ENCODE peak calls at places on chromosomes 3 and 15, in four cellular contexts. One of them, this sample, is unnamed. For H3K4me1, the result is how much of the 10 kb centered on the place peaks cover.

GRCh38 chr3:45412731-45413130 is 24.4 kb downstream of the LARS2 start:
- DNase-seq in OCI-LY7: no peak
- DNase-seq in HCT116: no peak
- DNase-seq in prostate gland: no peak
- DNase-seq in this sample: no peak

GRCh38 chr15:45454825-45455224 is 67.7 kb downstream of the SLC30A4 start:
- DNase-seq in OCI-LY7: peak
- DNase-seq in HCT116: peak
- DNase-seq in prostate gland: peak
- DNase-seq in this sample: peak

GRCh38 chr3:99720985-99721632 is 82.7 kb downstream of the COL8A1 start:
- DNase-seq in prostate gland: no peak
- DNase-seq in OCI-LY7: no peak
- DNase-seq in HCT116: no peak
- DNase-seq in this sample: peak

GRCh38 chr15:23823508-23823907 is 136.4 kb upstream of the NDN start:
- DNase-seq in OCI-LY7: no peak
- DNase-seq in HCT116: no peak
- DNase-seq in prostate gland: no peak
- DNase-seq in this sample: no peak

GRCh38 chr3:66350601-66351000 is 129.8 kb downstream of the SLC25A26 start:
- DNase-seq in HCT116: no peak
- DNase-seq in prostate gland: no peak
- DNase-seq in OCI-LY7: no peak
- DNase-seq in this sample: no peak

GRCh38 chr3:73068419-73068818 is 7.0 kb downstream of the EBLN2 start:
- DNase-seq in OCI-LY7: no peak
- DNase-seq in HCT116: no peak
- DNase-seq in prostate gland: no peak
- DNase-seq in this sample: no peak

GRCh38 chr3:113142476-113142875 is 68.9 kb upstream of the BOC start:
- DNase-seq in HCT116: no peak
- DNase-seq in prostate gland: no peak
- DNase-seq in OCI-LY7: no peak
- DNase-seq in this sample: no peak

GRCh38 chr15:44132057-44132456 is 63.0 kb downstream of the FRMD5 start:
- DNase-seq in prostate gland: no peak
- DNase-seq in HCT116: no peak
- DNase-seq in OCI-LY7: no peak
- DNase-seq in this sample: no peak

GRCh38 chr3:188407158-188407880 is 253.4 kb downstream of the LPP start:
- DNase-seq in HCT116: no peak
- DNase-seq in prostate gland: no peak
- DNase-seq in OCI-LY7: no peak
- DNase-seq in this sample: no peak

GRCh38 chr15:40867200-40867599 is 6.8 kb downstream of the RHOV start:
- DNase-seq in prostate gland: no peak
- DNase-seq in HCT116: no peak
- DNase-seq in OCI-LY7: no peak
- DNase-seq in this sample: no peak

GRCh38 chr15:58952751-58953150 is 19.3 kb upstream of the SLTM start:
- DNase-seq in OCI-LY7: no peak
- DNase-seq in prostate gland: no peak
- DNase-seq in HCT116: no peak
- DNase-seq in this sample: no peak

GRCh38 chr15:58951388-58952060 is 18.0 kb upstream of the SLTM start:
- DNase-seq in HCT116: peak
- DNase-seq in OCI-LY7: no peak
- DNase-seq in prostate gland: peak
- DNase-seq in this sample: no peak

DNA sequence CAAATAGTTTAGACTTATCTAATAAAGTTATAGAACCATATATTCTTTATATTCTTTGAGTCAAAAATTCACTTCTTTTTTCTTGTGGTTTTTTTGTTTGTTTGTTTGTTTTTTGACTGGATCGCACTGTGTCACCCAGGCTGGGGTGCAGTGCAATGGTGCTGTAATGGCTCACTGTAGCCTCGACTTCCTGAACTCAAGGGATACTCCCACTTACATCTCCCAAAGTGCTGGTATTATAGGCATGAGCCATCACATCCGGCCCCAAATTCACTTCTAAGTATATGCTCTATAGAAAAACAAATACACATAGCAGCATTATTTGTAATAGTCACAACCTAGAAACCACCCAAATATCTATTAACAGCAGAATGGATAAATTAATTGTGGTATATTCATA is 13.7 kb upstream of the SLTM start:
- DNase-seq in prostate gland: no peak
- DNase-seq in OCI-LY7: no peak
- DNase-seq in HCT116: no peak
- DNase-seq in this sample: no peak
- H3K4me1 ChIP-seq in prostate gland: under half
- H3K4me1 ChIP-seq in OCI-LY7: under half
- H3K4me1 ChIP-seq in HCT116: under half
- H3K4me1 ChIP-seq in this sample: under half

GRCh38 chr3:185715091-185715490 is 109.8 kb downstream of the IGF2BP2 start:
- DNase-seq in prostate gland: peak
- DNase-seq in OCI-LY7: no peak
- DNase-seq in HCT116: no peak
- DNase-seq in this sample: no peak
- H3K4me1 ChIP-seq in prostate gland: under half
- H3K4me1 ChIP-seq in OCI-LY7: under half
- H3K4me1 ChIP-seq in HCT116: under half
- H3K4me1 ChIP-seq in this sample: under half

GRCh38 chr3:186937017-186937875 is 6.9 kb downstream of the ST6GAL1 start:
- DNase-seq in prostate gland: no peak
- DNase-seq in HCT116: no peak
- DNase-seq in OCI-LY7: no peak
- DNase-seq in this sample: no peak
- H3K4me1 ChIP-seq in prostate gland: under half
- H3K4me1 ChIP-seq in HCT116: under half
- H3K4me1 ChIP-seq in OCI-LY7: half or more
- H3K4me1 ChIP-seq in this sample: under half

GRCh38 chr15:48555244-48555804 is 90.2 kb downstream of the FBN1 start:
- DNase-seq in HCT116: no peak
- DNase-seq in prostate gland: no peak
- DNase-seq in OCI-LY7: no peak
- DNase-seq in this sample: no peak

GRCh38 chr15:48554112-48554511 is 91.4 kb downstream of the FBN1 start:
- DNase-seq in prostate gland: no peak
- DNase-seq in HCT116: no peak
- DNase-seq in OCI-LY7: no peak
- DNase-seq in this sample: no peak

GRCh38 chr15:48556159-48556897 is 89.2 kb downstream of the FBN1 start:
- DNase-seq in OCI-LY7: no peak
- DNase-seq in HCT116: no peak
- DNase-seq in prostate gland: no peak
- DNase-seq in this sample: no peak

GRCh38 chr15:48550822-48551525 is 94.5 kb downstream of the FBN1 start:
- DNase-seq in OCI-LY7: no peak
- DNase-seq in prostate gland: no peak
- DNase-seq in HCT116: no peak
- DNase-seq in this sample: no peak

DNA sequence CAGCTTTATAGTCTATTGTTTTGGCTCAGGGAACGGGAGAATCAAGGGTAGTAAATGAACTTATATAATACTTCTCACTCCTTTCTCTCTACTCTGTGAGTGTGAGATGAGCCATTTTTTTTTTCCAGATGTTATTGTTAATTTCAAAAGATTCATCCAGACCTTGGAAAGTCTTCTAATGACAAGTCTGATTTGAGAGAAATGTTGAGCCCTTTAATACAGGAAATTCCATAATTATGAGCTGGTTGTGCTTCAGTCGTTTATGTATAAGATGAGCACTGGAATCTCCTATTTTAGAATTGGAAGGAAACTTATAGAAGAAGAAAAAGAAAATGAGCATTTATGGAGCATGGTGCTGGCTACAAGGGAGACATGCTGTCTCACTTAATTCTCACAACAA is 92.0 kb downstream of the FBN1 start:
- DNase-seq in prostate gland: no peak
- DNase-seq in OCI-LY7: no peak
- DNase-seq in HCT116: no peak
- DNase-seq in this sample: no peak
- H3K4me1 ChIP-seq in prostate gland: under half
- H3K4me1 ChIP-seq in OCI-LY7: under half
- H3K4me1 ChIP-seq in HCT116: under half
- H3K4me1 ChIP-seq in this sample: under half

GRCh38 chr15:82930466-82930865 is 22.1 kb downstream of the HOMER2 start:
- DNase-seq in HCT116: no peak
- DNase-seq in prostate gland: no peak
- DNase-seq in OCI-LY7: no peak
- DNase-seq in this sample: no peak
- H3K4me1 ChIP-seq in HCT116: under half
- H3K4me1 ChIP-seq in prostate gland: under half
- H3K4me1 ChIP-seq in OCI-LY7: under half
- H3K4me1 ChIP-seq in this sample: under half

DNA sequence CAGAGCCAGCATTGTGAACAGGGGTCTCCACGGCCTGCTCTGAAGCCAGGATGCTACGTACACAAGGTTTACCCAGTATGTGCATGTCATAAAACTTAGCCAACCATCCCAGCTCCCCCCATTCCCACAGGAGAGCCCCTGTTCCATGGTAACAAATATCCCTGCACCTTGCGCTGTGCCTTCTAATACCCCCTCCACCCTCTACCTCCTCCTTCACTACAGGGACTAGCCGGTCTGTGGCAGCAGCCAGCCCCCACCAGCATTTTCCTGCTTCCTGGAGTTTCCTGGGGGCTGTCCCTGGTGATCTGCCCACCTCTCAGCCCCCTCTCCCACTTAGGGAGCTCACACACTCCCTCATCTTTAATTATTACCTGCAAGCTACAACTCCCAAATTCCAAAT is 20.4 kb downstream of the ACSBG1 start:
- DNase-seq in HCT116: no peak
- DNase-seq in prostate gland: no peak
- DNase-seq in OCI-LY7: no peak
- DNase-seq in this sample: no peak
- H3K4me1 ChIP-seq in HCT116: half or more
- H3K4me1 ChIP-seq in prostate gland: under half
- H3K4me1 ChIP-seq in OCI-LY7: under half
- H3K4me1 ChIP-seq in this sample: under half

This sample was measured in lower lobe of right lung.